ENCODE peak calls at places on chromosomes 13 and 19, in nine cellular contexts. One of them, this sample, is unnamed.

GRCh38 chr13:106586764-106587163 is 18.8 kb upstream of the ARGLU1 start:
- DNase-seq in RPMI7951: no peak
- DNase-seq in stimulated activated CD8-positive, alpha-beta memory T cell treated with anti-CD3 and anti-CD28 coated beads, Interleukin-15, amount 100 ng/mL, for 4 hours: no peak
- DNase-seq in AG09309: no peak
- DNase-seq in AG04450: no peak
- DNase-seq in AG09319: no peak
- DNase-seq in NCI-H1436: no peak
- DNase-seq in MM.1S: no peak
- DNase-seq in T1000: no peak
- DNase-seq in this sample: no peak

GRCh38 chr19:1453525-1454371 is 3.8 kb downstream of the APC2 start:
- DNase-seq in T1000: peak
- DNase-seq in AG09319: no peak
- DNase-seq in AG04450: no peak
- DNase-seq in stimulated activated CD8-positive, alpha-beta memory T cell treated with anti-CD3 and anti-CD28 coated beads, Interleukin-15, amount 100 ng/mL, for 4 hours: no peak
- DNase-seq in RPMI7951: peak
- DNase-seq in AG09309: no peak
- DNase-seq in NCI-H1436: no peak
- DNase-seq in MM.1S: no peak
- DNase-seq in this sample: no peak

GRCh38 chr19:18589380-18590272 is 1.0 kb downstream of the REX1BD start:
- DNase-seq in RPMI7951: peak
- DNase-seq in T1000: peak
- DNase-seq in AG09319: no peak
- DNase-seq in NCI-H1436: peak
- DNase-seq in stimulated activated CD8-positive, alpha-beta memory T cell treated with anti-CD3 and anti-CD28 coated beads, Interleukin-15, amount 100 ng/mL, for 4 hours: no peak
- DNase-seq in AG09309: no peak
- DNase-seq in MM.1S: peak
- DNase-seq in AG04450: no peak
- DNase-seq in this sample: no peak

GRCh38 chr13:37207646-37208045 is 102.2 kb upstream of the CSNK1A1L start:
- DNase-seq in NCI-H1436: no peak
- DNase-seq in T1000: no peak
- DNase-seq in stimulated activated CD8-positive, alpha-beta memory T cell treated with anti-CD3 and anti-CD28 coated beads, Interleukin-15, amount 100 ng/mL, for 4 hours: no peak
- DNase-seq in MM.1S: no peak
- DNase-seq in AG09309: no peak
- DNase-seq in RPMI7951: no peak
- DNase-seq in AG04450: no peak
- DNase-seq in AG09319: no peak
- DNase-seq in this sample: no peak

GRCh38 chr19:18648971-18649310 is 12.1 kb downstream of the KLHL26 start:
- DNase-seq in stimulated activated CD8-positive, alpha-beta memory T cell treated with anti-CD3 and anti-CD28 coated beads, Interleukin-15, amount 100 ng/mL, for 4 hours: no peak
- DNase-seq in AG09309: no peak
- DNase-seq in MM.1S: no peak
- DNase-seq in AG04450: no peak
- DNase-seq in AG09319: no peak
- DNase-seq in RPMI7951: no peak
- DNase-seq in NCI-H1436: no peak
- DNase-seq in T1000: no peak
- DNase-seq in this sample: no peak

GRCh38 chr13:91203430-91203829 is 144.1 kb upstream of the MIR17HG start:
- DNase-seq in AG09319: no peak
- DNase-seq in NCI-H1436: no peak
- DNase-seq in MM.1S: no peak
- DNase-seq in AG09309: no peak
- DNase-seq in T1000: no peak
- DNase-seq in RPMI7951: no peak
- DNase-seq in stimulated activated CD8-positive, alpha-beta memory T cell treated with anti-CD3 and anti-CD28 coated beads, Interleukin-15, amount 100 ng/mL, for 4 hours: no peak
- DNase-seq in AG04450: no peak
- DNase-seq in this sample: no peak

GRCh38 chr13:103663996-103664395 is 597.8 kb upstream of the SLC10A2 start:
- DNase-seq in AG09309: no peak
- DNase-seq in T1000: no peak
- DNase-seq in stimulated activated CD8-positive, alpha-beta memory T cell treated with anti-CD3 and anti-CD28 coated beads, Interleukin-15, amount 100 ng/mL, for 4 hours: no peak
- DNase-seq in RPMI7951: no peak
- DNase-seq in NCI-H1436: no peak
- DNase-seq in MM.1S: no peak
- DNase-seq in AG09319: no peak
- DNase-seq in AG04450: no peak
- DNase-seq in this sample: no peak

GRCh38 chr19:56942749-56943148 is 102.2 kb upstream of the PEG3 start:
- DNase-seq in AG09309: no peak
- DNase-seq in AG04450: no peak
- DNase-seq in stimulated activated CD8-positive, alpha-beta memory T cell treated with anti-CD3 and anti-CD28 coated beads, Interleukin-15, amount 100 ng/mL, for 4 hours: no peak
- DNase-seq in RPMI7951: no peak
- DNase-seq in T1000: no peak
- DNase-seq in MM.1S: no peak
- DNase-seq in AG09319: no peak
- DNase-seq in NCI-H1436: no peak
- DNase-seq in this sample: no peak

GRCh38 chr19:48619692-48620565 is 623 bp downstream of the SPHK2 start:
- DNase-seq in MM.1S: no peak
- DNase-seq in AG09309: no peak
- DNase-seq in T1000: no peak
- DNase-seq in AG04450: no peak
- DNase-seq in RPMI7951: no peak
- DNase-seq in NCI-H1436: no peak
- DNase-seq in stimulated activated CD8-positive, alpha-beta memory T cell treated with anti-CD3 and anti-CD28 coated beads, Interleukin-15, amount 100 ng/mL, for 4 hours: no peak
- DNase-seq in AG09319: no peak
- DNase-seq in this sample: no peak

GRCh38 chr19:53883231-53883661 is 1.2 kb downstream of the PRKCG start:
- DNase-seq in AG09319: no peak
- DNase-seq in NCI-H1436: no peak
- DNase-seq in AG09309: no peak
- DNase-seq in T1000: no peak
- DNase-seq in MM.1S: no peak
- DNase-seq in RPMI7951: no peak
- DNase-seq in stimulated activated CD8-positive, alpha-beta memory T cell treated with anti-CD3 and anti-CD28 coated beads, Interleukin-15, amount 100 ng/mL, for 4 hours: no peak
- DNase-seq in AG04450: no peak
- DNase-seq in this sample: no peak

GRCh38 chr19:50477751-50478515 is 1.3 kb upstream of the GARIN5A start:
- DNase-seq in NCI-H1436: no peak
- DNase-seq in RPMI7951: no peak
- DNase-seq in MM.1S: no peak
- DNase-seq in T1000: no peak
- DNase-seq in AG09309: no peak
- DNase-seq in AG04450: no peak
- DNase-seq in stimulated activated CD8-positive, alpha-beta memory T cell treated with anti-CD3 and anti-CD28 coated beads, Interleukin-15, amount 100 ng/mL, for 4 hours: no peak
- DNase-seq in AG09319: no peak
- DNase-seq in this sample: no peak

GRCh38 chr19:17184381-17184841 is 30.7 kb upstream of the USE1 start:
- DNase-seq in T1000: no peak
- DNase-seq in AG09319: no peak
- DNase-seq in stimulated activated CD8-positive, alpha-beta memory T cell treated with anti-CD3 and anti-CD28 coated beads, Interleukin-15, amount 100 ng/mL, for 4 hours: no peak
- DNase-seq in RPMI7951: no peak
- DNase-seq in MM.1S: no peak
- DNase-seq in AG04450: no peak
- DNase-seq in AG09309: no peak
- DNase-seq in NCI-H1436: no peak
- DNase-seq in this sample: no peak

GRCh38 chr13:99626461-99627082 is 125.3 kb downstream of the TM9SF2 start:
- DNase-seq in RPMI7951: peak
- DNase-seq in AG09309: peak
- DNase-seq in AG09319: no peak
- DNase-seq in T1000: no peak
- DNase-seq in stimulated activated CD8-positive, alpha-beta memory T cell treated with anti-CD3 and anti-CD28 coated beads, Interleukin-15, amount 100 ng/mL, for 4 hours: no peak
- DNase-seq in AG04450: no peak
- DNase-seq in MM.1S: no peak
- DNase-seq in NCI-H1436: no peak
- DNase-seq in this sample: no peak

GRCh38 chr19:16153582-16154336 is 10.3 kb downstream of the HSH2D start:
- DNase-seq in AG09309: no peak
- DNase-seq in AG09319: no peak
- DNase-seq in RPMI7951: no peak
- DNase-seq in T1000: no peak
- DNase-seq in MM.1S: peak
- DNase-seq in AG04450: no peak
- DNase-seq in stimulated activated CD8-positive, alpha-beta memory T cell treated with anti-CD3 and anti-CD28 coated beads, Interleukin-15, amount 100 ng/mL, for 4 hours: no peak
- DNase-seq in NCI-H1436: no peak
- DNase-seq in this sample: no peak

GRCh38 chr13:30234763-30235162 is 72.6 kb downstream of the KATNAL1 start:
- DNase-seq in AG09309: no peak
- DNase-seq in AG04450: no peak
- DNase-seq in NCI-H1436: no peak
- DNase-seq in T1000: no peak
- DNase-seq in RPMI7951: peak
- DNase-seq in MM.1S: no peak
- DNase-seq in AG09319: no peak
- DNase-seq in stimulated activated CD8-positive, alpha-beta memory T cell treated with anti-CD3 and anti-CD28 coated beads, Interleukin-15, amount 100 ng/mL, for 4 hours: no peak
- DNase-seq in this sample: no peak

GRCh38 chr13:59416561-59416960 is 747.2 kb downstream of the DIAPH3 start:
- DNase-seq in NCI-H1436: no peak
- DNase-seq in AG04450: no peak
- DNase-seq in AG09319: no peak
- DNase-seq in RPMI7951: no peak
- DNase-seq in T1000: no peak
- DNase-seq in MM.1S: no peak
- DNase-seq in stimulated activated CD8-positive, alpha-beta memory T cell treated with anti-CD3 and anti-CD28 coated beads, Interleukin-15, amount 100 ng/mL, for 4 hours: no peak
- DNase-seq in AG09309: no peak
- DNase-seq in this sample: no peak

GRCh38 chr19:53786744-53787143 is 37.4 kb downstream of the NLRP12 start:
- DNase-seq in stimulated activated CD8-positive, alpha-beta memory T cell treated with anti-CD3 and anti-CD28 coated beads, Interleukin-15, amount 100 ng/mL, for 4 hours: no peak
- DNase-seq in MM.1S: no peak
- DNase-seq in AG09319: no peak
- DNase-seq in T1000: no peak
- DNase-seq in RPMI7951: no peak
- DNase-seq in AG04450: no peak
- DNase-seq in NCI-H1436: no peak
- DNase-seq in AG09309: no peak
- DNase-seq in this sample: no peak

GRCh38 chr19:33554821-33555220 is 33.2 kb upstream of the PEPD start:
- DNase-seq in MM.1S: no peak
- DNase-seq in RPMI7951: no peak
- DNase-seq in T1000: no peak
- DNase-seq in AG09319: no peak
- DNase-seq in AG09309: no peak
- DNase-seq in stimulated activated CD8-positive, alpha-beta memory T cell treated with anti-CD3 and anti-CD28 coated beads, Interleukin-15, amount 100 ng/mL, for 4 hours: no peak
- DNase-seq in AG04450: no peak
- DNase-seq in NCI-H1436: no peak
- DNase-seq in this sample: no peak

GRCh38 chr19:2547033-2547680 is 71.2 kb downstream of the GADD45B start:
- DNase-seq in stimulated activated CD8-positive, alpha-beta memory T cell treated with anti-CD3 and anti-CD28 coated beads, Interleukin-15, amount 100 ng/mL, for 4 hours: no peak
- DNase-seq in NCI-H1436: no peak
- DNase-seq in AG09319: no peak
- DNase-seq in MM.1S: no peak
- DNase-seq in AG04450: no peak
- DNase-seq in AG09309: no peak
- DNase-seq in T1000: no peak
- DNase-seq in RPMI7951: no peak
- DNase-seq in this sample: no peak

GRCh38 chr13:93727301-93728141 is 500.9 kb downstream of the GPC6 start:
- DNase-seq in AG04450: no peak
- DNase-seq in MM.1S: no peak
- DNase-seq in NCI-H1436: no peak
- DNase-seq in AG09319: no peak
- DNase-seq in T1000: peak
- DNase-seq in stimulated activated CD8-positive, alpha-beta memory T cell treated with anti-CD3 and anti-CD28 coated beads, Interleukin-15, amount 100 ng/mL, for 4 hours: no peak
- DNase-seq in RPMI7951: no peak
- DNase-seq in AG09309: peak
- DNase-seq in this sample: no peak

GRCh38 chr19:55341191-55342043 is 1.7 kb downstream of the KMT5C start:
- DNase-seq in AG09309: no peak
- DNase-seq in stimulated activated CD8-positive, alpha-beta memory T cell treated with anti-CD3 and anti-CD28 coated beads, Interleukin-15, amount 100 ng/mL, for 4 hours: peak
- DNase-seq in NCI-H1436: peak
- DNase-seq in T1000: no peak
- DNase-seq in AG04450: no peak
- DNase-seq in MM.1S: peak
- DNase-seq in RPMI7951: peak
- DNase-seq in AG09319: no peak
- DNase-seq in this sample: no peak

GRCh38 chr13:20412761-20413355 is 112.8 kb downstream of the CRYL1 start:
- DNase-seq in AG04450: peak
- DNase-seq in stimulated activated CD8-positive, alpha-beta memory T cell treated with anti-CD3 and anti-CD28 coated beads, Interleukin-15, amount 100 ng/mL, for 4 hours: no peak
- DNase-seq in NCI-H1436: no peak
- DNase-seq in AG09309: no peak
- DNase-seq in MM.1S: no peak
- DNase-seq in AG09319: no peak
- DNase-seq in T1000: no peak
- DNase-seq in RPMI7951: no peak
- DNase-seq in this sample: no peak

GRCh38 chr13:25170554-25171107 is 1.5 kb downstream of the AMER2 start:
- DNase-seq in stimulated activated CD8-positive, alpha-beta memory T cell treated with anti-CD3 and anti-CD28 coated beads, Interleukin-15, amount 100 ng/mL, for 4 hours: no peak
- DNase-seq in AG09319: no peak
- DNase-seq in AG04450: no peak
- DNase-seq in AG09309: no peak
- DNase-seq in MM.1S: no peak
- DNase-seq in T1000: no peak
- DNase-seq in RPMI7951: no peak
- DNase-seq in NCI-H1436: no peak
- DNase-seq in this sample: no peak

GRCh38 chr19:52734340-52734892 is 428 bp downstream of the ZNF611 start:
- DNase-seq in AG09319: no peak
- DNase-seq in MM.1S: no peak
- DNase-seq in AG09309: no peak
- DNase-seq in NCI-H1436: no peak
- DNase-seq in AG04450: no peak
- DNase-seq in T1000: no peak
- DNase-seq in RPMI7951: peak
- DNase-seq in stimulated activated CD8-positive, alpha-beta memory T cell treated with anti-CD3 and anti-CD28 coated beads, Interleukin-15, amount 100 ng/mL, for 4 hours: no peak
- DNase-seq in this sample: no peak

GRCh38 chr13:43805071-43805468 is 18.3 kb upstream of the ENOX1 start:
- DNase-seq in AG04450: peak
- DNase-seq in RPMI7951: peak
- DNase-seq in T1000: peak
- DNase-seq in stimulated activated CD8-positive, alpha-beta memory T cell treated with anti-CD3 and anti-CD28 coated beads, Interleukin-15, amount 100 ng/mL, for 4 hours: no peak
- DNase-seq in NCI-H1436: no peak
- DNase-seq in MM.1S: no peak
- DNase-seq in AG09309: no peak
- DNase-seq in AG09319: no peak
- DNase-seq in this sample: no peak

GRCh38 chr13:41064493-41064892 is 3.2 kb downstream of the WBP4 start:
- DNase-seq in T1000: no peak
- DNase-seq in AG09309: peak
- DNase-seq in stimulated activated CD8-positive, alpha-beta memory T cell treated with anti-CD3 and anti-CD28 coated beads, Interleukin-15, amount 100 ng/mL, for 4 hours: no peak
- DNase-seq in NCI-H1436: no peak
- DNase-seq in AG04450: peak
- DNase-seq in AG09319: no peak
- DNase-seq in RPMI7951: peak
- DNase-seq in MM.1S: no peak
- DNase-seq in this sample: no peak

GRCh38 chr13:108342369-108343289 is 73.1 kb downstream of the TNFSF13B start:
- DNase-seq in AG04450: peak
- DNase-seq in AG09309: no peak
- DNase-seq in stimulated activated CD8-positive, alpha-beta memory T cell treated with anti-CD3 and anti-CD28 coated beads, Interleukin-15, amount 100 ng/mL, for 4 hours: no peak
- DNase-seq in NCI-H1436: peak
- DNase-seq in MM.1S: peak
- DNase-seq in T1000: no peak
- DNase-seq in RPMI7951: peak
- DNase-seq in AG09319: no peak
- DNase-seq in this sample: no peak

GRCh38 chr13:24178847-24179845 is 18.6 kb downstream of the SPATA13 start:
- DNase-seq in AG09309: no peak
- DNase-seq in NCI-H1436: no peak
- DNase-seq in MM.1S: no peak
- DNase-seq in RPMI7951: peak
- DNase-seq in T1000: no peak
- DNase-seq in stimulated activated CD8-positive, alpha-beta memory T cell treated with anti-CD3 and anti-CD28 coated beads, Interleukin-15, amount 100 ng/mL, for 4 hours: no peak
- DNase-seq in AG04450: no peak
- DNase-seq in AG09319: no peak
- DNase-seq in this sample: no peak

GRCh38 chr19:45972081-45972943 is 1.4 kb downstream of the NOVA2 start:
- DNase-seq in AG09309: no peak
- DNase-seq in T1000: no peak
- DNase-seq in NCI-H1436: no peak
- DNase-seq in AG04450: no peak
- DNase-seq in MM.1S: no peak
- DNase-seq in stimulated activated CD8-positive, alpha-beta memory T cell treated with anti-CD3 and anti-CD28 coated beads, Interleukin-15, amount 100 ng/mL, for 4 hours: peak
- DNase-seq in RPMI7951: no peak
- DNase-seq in AG09319: no peak
- DNase-seq in this sample: no peak

GRCh38 chr19:38993271-38993670 is 17.7 kb upstream of the FBXO17 start:
- DNase-seq in MM.1S: no peak
- DNase-seq in stimulated activated CD8-positive, alpha-beta memory T cell treated with anti-CD3 and anti-CD28 coated beads, Interleukin-15, amount 100 ng/mL, for 4 hours: no peak
- DNase-seq in RPMI7951: peak
- DNase-seq in NCI-H1436: no peak
- DNase-seq in AG09319: no peak
- DNase-seq in AG04450: no peak
- DNase-seq in AG09309: no peak
- DNase-seq in T1000: peak
- DNase-seq in this sample: no peak

GRCh38 chr13:52650731-52651130 is 1.9 kb upstream of the SUGT1 start:
- DNase-seq in T1000: no peak
- DNase-seq in AG09309: no peak
- DNase-seq in MM.1S: no peak
- DNase-seq in AG09319: no peak
- DNase-seq in NCI-H1436: no peak
- DNase-seq in stimulated activated CD8-positive, alpha-beta memory T cell treated with anti-CD3 and anti-CD28 coated beads, Interleukin-15, amount 100 ng/mL, for 4 hours: no peak
- DNase-seq in AG04450: no peak
- DNase-seq in RPMI7951: no peak
- DNase-seq in this sample: no peak

This sample was measured in GM12864.